ENCODE peak calls at places on chromosome 14, in five cellular contexts. F is fibroblast of lung, H is body of pancreas, Z is psoas muscle, K is cardiac muscle cell. W is an unnamed sample. For H3K4me1, the result is how much of the 10 kb centered on the place peaks cover.

GRCh38 chr14:53215101-53215500 is 62.0 kb upstream of the DDHD1 start:
- DNase-seq in K (no peak), H (no peak), F (no peak), Z (no peak), W (no peak)

GRCh38 chr14:21017528-21018245 is 7.2 kb downstream of the NDRG2 start:
- DNase-seq in H (no peak), F (no peak), K (no peak), Z (no peak), W (no peak)

GRCh38 chr14:68307769-68308168 is 485.1 kb downstream of the ZFP36L1 start:
- DNase-seq in F (peak), Z (no peak), H (no peak), K (no peak), W (no peak)

GRCh38 chr14:100709252-100709955 is 17.3 kb upstream of the DLK1 start:
- DNase-seq in H (peak), F (peak), K (peak), Z (no peak), W (peak)

GRCh38 chr14:68548194-68549056 is 244.4 kb downstream of the ZFP36L1 start:
- DNase-seq in H (peak), Z (peak), F (peak), K (peak), W (peak)

GRCh38 chr14:68589447-68590232 is 203.2 kb downstream of the ZFP36L1 start:
- DNase-seq in Z (peak), K (peak), H (no peak), F (peak), W (peak)

GRCh38 chr14:39395555-39396254 is 36.5 kb downstream of the FBXO33 start:
- DNase-seq in Z (no peak), F (no peak), K (no peak), H (no peak), W (no peak)

GRCh38 chr14:92362781-92363235 is 39.8 kb downstream of the SLC24A4 start:
- DNase-seq in F (no peak), Z (peak), K (no peak), H (no peak), W (no peak)

DNA sequence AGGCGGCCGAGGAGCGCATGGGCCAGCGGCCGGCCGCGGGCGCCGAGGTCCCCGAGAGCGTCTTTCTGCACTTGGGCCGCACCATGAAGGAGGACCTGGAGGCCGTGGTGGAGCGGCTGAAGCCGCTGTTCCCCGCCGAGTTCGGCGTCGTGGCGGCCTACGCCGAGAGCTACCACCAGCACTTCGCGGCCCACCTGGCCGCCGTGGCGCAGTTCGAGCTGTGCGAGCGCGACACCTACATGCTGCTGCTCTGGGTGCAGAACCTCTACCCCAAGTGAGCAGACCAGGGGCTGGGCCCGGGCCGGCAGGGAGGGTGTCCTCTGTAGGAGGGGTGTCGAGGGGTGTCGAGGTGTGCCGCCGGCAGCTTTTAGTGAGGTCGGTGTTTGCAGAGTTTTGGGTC is 4.1 kb downstream of the TNFAIP2 start:
- DNase-seq in H (no peak), Z (no peak), F (no peak), K (no peak), W (no peak)
- H3K4me1 ChIP-seq in H (half or more), Z (under half), F (under half), K (under half), W (under half)

DNA sequence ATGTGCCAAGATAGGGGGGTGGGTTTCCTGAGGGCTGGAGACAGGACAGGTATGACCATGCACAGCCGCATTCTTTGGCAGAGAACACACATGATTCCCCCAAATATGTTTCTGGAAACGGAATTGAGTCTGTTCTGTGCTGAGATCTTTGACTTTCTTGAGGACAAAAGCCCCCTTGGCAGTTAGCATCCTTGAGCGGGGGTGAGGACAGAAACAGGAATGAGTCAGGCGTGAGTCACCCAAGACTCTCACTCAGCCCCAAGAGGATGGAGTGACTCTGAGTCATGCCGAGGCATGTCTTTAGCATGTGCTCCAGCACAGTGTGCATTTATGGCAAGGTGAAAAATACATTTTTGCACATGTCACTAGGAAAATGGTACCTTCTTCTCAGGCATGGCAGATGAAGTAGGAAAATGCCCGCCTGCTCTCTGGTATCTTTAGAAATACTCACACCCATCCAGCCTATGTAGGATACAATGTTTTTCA is 52.1 kb downstream of the DAD1 start:
- DNase-seq in K (no peak), F (peak), Z (peak), H (peak), W (peak)
- TF ChIP-seq CTCF in K (no peak), F (no peak), Z (no peak), H (no peak), W (no peak)

DNA sequence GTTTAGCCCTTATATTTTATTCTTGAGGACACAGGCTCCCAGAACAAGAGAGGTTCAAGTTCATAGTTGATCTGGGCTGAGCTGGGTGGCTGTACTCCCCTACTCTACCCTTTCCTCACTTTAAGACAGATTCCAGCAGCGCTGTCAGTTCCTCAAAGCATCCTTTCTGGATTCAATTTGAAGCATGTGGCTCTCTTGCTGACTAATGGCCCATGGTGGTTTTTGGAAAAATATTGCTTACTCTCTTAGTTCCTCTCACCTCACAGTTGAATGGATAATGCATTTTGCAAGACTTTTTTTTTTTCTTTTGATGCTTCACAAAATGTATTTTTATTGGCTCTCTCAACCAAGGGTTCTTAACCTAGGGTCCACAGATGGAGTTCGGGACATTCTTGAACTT is 4.1 kb downstream of the PELI2 start:
- DNase-seq in H (no peak), F (no peak), Z (no peak), K (no peak), W (no peak)
- H3K27ac ChIP-seq in H (peak), F (no peak), Z (no peak), K (no peak), W (no peak)

DNA sequence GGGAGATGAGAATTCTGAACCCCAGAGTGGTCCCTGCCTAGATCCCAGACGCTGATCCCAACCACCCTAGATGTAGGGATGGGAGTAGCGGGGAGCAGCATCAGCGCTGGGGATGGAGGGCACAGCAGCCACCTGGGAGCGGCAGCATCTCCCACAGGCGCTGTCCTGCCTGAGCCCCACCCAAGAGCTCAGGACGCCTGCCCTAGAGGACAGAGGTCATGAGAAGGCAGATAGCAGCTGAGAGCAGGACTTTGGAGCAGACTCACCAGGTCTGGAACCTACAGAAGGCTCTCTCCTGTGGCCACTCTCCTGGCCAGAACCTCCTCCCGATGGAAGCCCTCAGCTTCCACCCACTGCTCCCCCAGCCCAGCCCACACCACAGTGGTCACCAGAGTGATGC is 7.2 kb downstream of the CCDC85C start:
- DNase-seq in F (no peak), K (no peak), H (no peak), Z (no peak), W (no peak)
- H3K4me1 ChIP-seq in F (under half), K (under half), H (half or more), Z (under half), W (under half)

DNA sequence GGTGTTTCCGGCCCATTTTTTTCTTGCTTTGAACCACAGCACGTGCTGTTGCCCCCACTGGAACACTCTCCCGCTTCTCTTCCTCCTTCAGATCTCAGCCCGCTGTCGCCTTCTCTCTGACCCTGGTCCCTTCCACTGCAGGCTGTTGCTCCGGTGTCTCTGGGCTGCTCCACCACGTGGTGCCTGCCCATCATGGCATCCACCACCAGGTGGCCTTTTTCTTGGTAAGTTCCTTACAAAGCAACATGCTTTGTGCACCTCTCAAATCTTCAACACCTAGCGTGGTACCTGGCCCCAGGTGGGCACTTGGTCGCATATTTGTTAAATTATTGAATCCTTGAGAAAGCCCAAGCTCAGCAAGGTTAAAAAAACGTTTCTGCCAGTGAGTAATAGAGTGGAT is 19.1 kb downstream of the TUNAR start:
- DNase-seq in H (peak), Z (no peak), K (no peak), F (no peak), W (no peak)
- TF ChIP-seq CTCF in H (peak), Z (no peak), K (no peak), F (no peak), W (no peak)

GRCh38 chr14:71534506-71534905 is 397.7 kb upstream of the RGS6 start:
- DNase-seq in H (no peak), Z (no peak), F (no peak), K (no peak), W (no peak)
- H3K27ac ChIP-seq in H (no peak), Z (no peak), F (no peak), K (no peak), W (no peak)

DNA sequence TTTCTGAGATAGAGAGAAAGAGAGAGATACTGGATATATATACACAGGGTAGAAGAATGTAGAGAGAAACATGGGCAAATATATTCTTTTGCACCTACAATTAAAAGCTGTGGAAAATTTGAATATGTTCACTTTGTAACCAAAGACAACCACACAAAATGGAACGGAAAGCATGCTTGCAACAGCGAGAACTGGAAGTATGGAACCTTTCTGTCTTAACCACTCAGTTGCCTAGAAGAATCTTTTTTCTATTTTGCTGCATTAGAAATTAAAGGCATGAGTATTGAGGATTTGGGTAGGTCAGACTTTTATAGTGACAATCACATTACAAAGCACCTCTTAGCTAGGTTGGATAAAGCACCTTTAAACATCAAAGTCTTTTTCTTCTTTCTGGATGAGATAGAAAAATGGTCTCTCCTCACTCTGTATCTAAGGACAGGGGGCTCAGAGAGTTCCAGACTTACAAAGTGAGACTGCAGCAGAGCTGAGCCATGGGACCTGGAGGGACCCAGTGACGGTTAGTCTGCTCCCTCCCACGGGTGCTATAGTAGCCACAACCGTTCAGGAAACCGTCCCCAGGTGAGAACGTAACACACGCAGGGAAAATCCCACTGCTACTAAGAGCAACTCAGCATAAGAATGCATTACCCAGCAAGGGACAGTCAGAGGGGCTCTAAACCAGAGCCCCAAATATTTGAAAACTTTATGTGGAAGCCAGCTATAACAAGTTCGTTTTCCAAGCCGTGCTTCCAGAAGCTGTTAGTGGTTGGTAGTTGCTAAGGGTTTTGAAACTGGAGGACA is 97.1 kb downstream of the DAD1 start:
- DNase-seq in K (no peak), Z (no peak), F (no peak), H (no peak), W (no peak)
- H3K4me1 ChIP-seq in K (under half), Z (under half), F (under half), H (under half), W (under half)

GRCh38 chr14:22598896-22599244 is 770 bp downstream of the ABHD4 start:
- DNase-seq in F (peak), Z (no peak), H (peak), K (peak), W (peak)
- TF ChIP-seq CTCF in F (peak), Z (no peak), H (peak), K (peak), W (no peak)